ENCODE peak calls at places on chromosomes 16 and 17, in four cellular contexts. M is fibroblast of the aortic adventitia, Y is fibroblast of lung, F is fibroblast of villous mesenchyme. D is an unnamed sample.

GRCh38 chr16:48617104-48617503 is 7.1 kb upstream of the N4BP1 start:
- DNase-seq in F (no peak), M (no peak), Y (no peak), D (no peak)

GRCh38 chr17:79695293-79696158 is 35.2 kb upstream of the ENPP7 start:
- DNase-seq in Y (peak; percentile 40), F (no peak), M (peak; percentile 77), D (peak; percentile 58)

GRCh38 chr16:27498426-27498825 is 51.3 kb downstream of the GTF3C1 start:
- DNase-seq in Y (no peak), F (no peak), M (no peak), D (no peak)

GRCh38 chr17:33968350-33969044 is 286.6 kb upstream of the CCL2 start:
- DNase-seq in Y (no peak), M (no peak), F (no peak), D (no peak)

GRCh38 chr17:74677558-74678466 is 34.9 kb downstream of the CD300LF start:
- DNase-seq in F (peak; percentile 36), M (peak; percentile 21), Y (peak; percentile 15), D (peak; percentile 34)

GRCh38 chr16:75922250-75922649 is 196.0 kb upstream of the CPHXL start:
- DNase-seq in F (no peak), M (no peak), Y (no peak), D (no peak)

GRCh38 chr16:47779201-47780016 is 318.3 kb downstream of the PHKB start:
- DNase-seq in M (peak; percentile 19), Y (peak; percentile 5), F (peak; percentile 42), D (peak; percentile 78)

GRCh38 chr16:31696968-31697743 is 169.5 kb downstream of the AHSP start:
- DNase-seq in Y (peak; percentile 43), M (peak; percentile 40), F (peak; percentile 62), D (peak; percentile 66)

GRCh38 chr17:59492091-59492451 is 73.3 kb upstream of the DHX40 start:
- DNase-seq in Y (no peak), F (no peak), M (no peak), D (no peak)

GRCh38 chr16:88747588-88748301 is 37.3 kb downstream of the PIEZO1 start:
- DNase-seq in M (no peak), F (no peak), Y (no peak), D (peak; percentile 32)

GRCh38 chr16:13186813-13187212 is 285.4 kb downstream of the SHISA9 start:
- DNase-seq in F (no peak), M (no peak), Y (no peak), D (no peak)

GRCh38 chr17:72399608-72400487 is 279.0 kb downstream of the SOX9 start:
- DNase-seq in F (no peak), Y (no peak), M (no peak), D (no peak)

GRCh38 chr17:79670537-79671386 is 59.9 kb upstream of the RBFOX3 start:
- DNase-seq in Y (no peak), F (no peak), M (no peak), D (no peak)

GRCh38 chr16:85888405-85889331 is 10.3 kb upstream of the IRF8 start:
- DNase-seq in F (peak; percentile 47), M (peak; percentile 47), Y (peak; percentile 22), D (peak; percentile 90)

GRCh38 chr16:68227850-68228553 is 7.9 kb downstream of the ESRP2 start:
- DNase-seq in M (no peak), F (no peak), Y (no peak), D (no peak)

GRCh38 chr17:41008811-41009210 is at the start of gene KRTAP3-1:
- DNase-seq in M (no peak), F (no peak), Y (no peak), D (no peak)

GRCh38 chr16:25371342-25371741 is 113.7 kb upstream of the ZKSCAN2 start:
- DNase-seq in M (no peak), F (no peak), Y (no peak), D (no peak)

GRCh38 chr16:89540557-89540956 is 19.9 kb upstream of the RPL13 start:
- DNase-seq in M (no peak), Y (no peak), F (no peak), D (no peak)

GRCh38 chr16:23249830-23250229 is 52.3 kb upstream of the SCNN1B start:
- DNase-seq in F (no peak), M (no peak), Y (no peak), D (no peak)

GRCh38 chr17:13671771-13672170 is 70.0 kb upstream of the HS3ST3A1 start:
- DNase-seq in F (no peak), Y (no peak), M (no peak), D (no peak)

GRCh38 chr16:20887207-20887606 is 13.0 kb downstream of the DCUN1D3 start:
- DNase-seq in F (no peak), M (no peak), Y (no peak), D (no peak)

GRCh38 chr16:77834600-77834963 is 46.2 kb downstream of the VAT1L start:
- DNase-seq in Y (peak; percentile 48), F (peak; percentile 91), M (peak; percentile 96), D (peak; percentile 74)

GRCh38 chr16:50685456-50686058 is 4.4 kb upstream of the SNX20 start:
- DNase-seq in F (no peak), M (no peak), Y (no peak), D (no peak)

GRCh38 chr17:61399131-61400057 is at the start of gene TBX2:
- DNase-seq in M (peak; percentile 94), F (peak; percentile 99), Y (peak; percentile 99), D (peak; percentile 86)

GRCh38 chr16:88830783-88831182 is 19.1 kb upstream of the APRT start:
- DNase-seq in M (no peak), F (no peak), Y (no peak), D (no peak)

GRCh38 chr17:27797390-27798091 is 2.8 kb downstream of the NOS2 start:
- DNase-seq in Y (no peak), M (no peak), F (no peak), D (no peak)

GRCh38 chr17:79800325-79801155 is 3.7 kb upstream of the CBX8 start:
- DNase-seq in F (peak; percentile 39), M (peak; percentile 45), Y (peak; percentile 57), D (peak; percentile 54)

GRCh38 chr17:45339646-45340605 is 23.1 kb upstream of the MAP3K14 start:
- DNase-seq in F (no peak), M (no peak), Y (no peak), D (no peak)

DNA sequence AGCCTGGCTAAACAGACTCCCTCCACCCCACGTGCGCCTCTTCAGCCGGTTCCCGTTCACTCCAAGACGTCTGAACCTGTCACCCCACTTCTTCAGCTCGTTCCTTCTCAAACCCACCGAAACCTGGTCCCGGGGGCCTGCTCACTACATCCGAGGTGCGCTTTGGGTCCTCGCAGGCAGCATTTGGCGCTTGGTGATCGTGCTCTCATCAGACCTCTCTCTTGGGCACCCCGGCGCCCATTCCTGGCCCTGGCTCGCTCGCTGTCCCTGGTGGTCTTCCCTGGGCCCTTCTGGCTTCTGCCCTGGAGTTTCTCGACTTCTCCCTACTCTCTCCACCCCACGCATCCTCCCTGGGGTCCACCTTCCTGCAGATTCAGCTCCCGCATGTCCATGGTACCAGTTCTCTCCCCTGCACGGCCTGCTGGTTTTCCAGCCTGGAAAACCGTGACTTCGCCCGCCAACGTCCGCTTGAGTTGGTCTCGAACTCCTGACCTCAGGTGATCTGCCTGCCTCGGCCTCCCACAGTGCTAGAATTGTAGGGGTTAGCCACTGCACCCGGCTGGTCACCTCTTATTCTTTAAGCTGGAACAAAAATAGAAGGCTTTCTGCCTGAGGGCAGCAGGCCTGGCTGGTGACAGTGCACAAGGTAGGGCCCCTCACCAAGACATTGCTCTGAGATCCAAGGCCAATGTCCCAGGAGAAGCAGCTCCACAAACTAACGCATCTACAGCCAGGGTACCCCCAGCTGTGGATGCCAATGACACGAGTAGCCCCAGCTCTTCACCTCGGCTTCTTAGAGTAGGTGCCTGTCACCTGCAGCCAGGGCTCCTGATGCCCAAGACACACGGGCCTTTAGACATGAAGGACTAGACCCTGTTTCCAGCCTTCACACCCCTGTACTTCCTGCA is 1.0 kb upstream of the MEAK7 start:
- DNase-seq in F (no peak), M (no peak), Y (no peak), D (no peak)
- H3K4me3 ChIP-seq in F (peak overlapping the region; percentile 96), M (peak overlapping the region; percentile 64), Y (peak overlapping the region; percentile 90), D (peak overlapping the region; percentile 94)

DNA sequence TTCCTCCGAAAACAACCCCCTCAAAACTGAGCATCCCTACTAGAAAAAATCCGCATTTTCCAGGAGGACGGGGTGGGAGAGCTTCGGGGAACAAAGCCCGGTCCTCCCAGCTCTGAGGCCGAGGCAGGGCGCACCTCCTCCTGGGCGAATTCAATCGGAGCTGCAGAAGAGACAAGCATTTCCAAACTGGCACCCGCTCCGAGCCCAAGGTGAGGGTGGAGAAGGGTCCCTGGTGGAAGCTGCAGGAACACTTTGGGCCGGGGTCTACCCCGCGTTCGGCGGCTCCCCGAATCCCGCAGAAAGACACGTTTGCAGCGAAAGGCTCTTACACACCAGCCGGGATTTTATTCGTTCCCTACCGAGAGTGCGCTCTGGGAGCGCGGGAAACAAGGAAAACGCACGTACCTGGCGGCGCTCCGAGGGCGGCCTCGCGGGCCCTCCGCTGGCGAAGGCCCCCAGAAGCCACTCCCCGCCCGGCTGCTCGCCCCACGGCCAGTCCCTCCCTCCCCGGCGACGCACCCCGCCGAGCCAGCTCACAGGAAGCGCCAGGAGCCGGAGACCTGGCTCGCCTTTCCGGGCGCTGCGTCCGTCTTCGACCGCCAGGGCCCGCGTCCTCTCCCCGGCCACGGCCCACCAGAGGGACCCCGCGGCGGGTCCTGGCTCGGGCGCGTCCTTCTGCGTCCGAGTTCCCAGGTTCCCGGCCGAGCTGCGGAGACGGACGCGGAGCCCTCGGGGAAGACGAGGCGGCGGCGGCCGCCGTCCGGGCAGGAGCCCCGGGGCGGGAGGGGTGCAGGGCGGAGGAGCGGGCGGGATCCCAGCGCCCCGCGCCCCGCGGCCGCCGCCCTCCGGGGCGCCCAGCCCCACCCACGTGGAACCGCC is 49.8 kb upstream of the BAHCC1 start:
- DNase-seq in M (peak; percentile 88), Y (peak; percentile 87), F (peak; percentile 90), D (peak; percentile 92)
- TF ChIP-seq CTCF in M (peak; percentile 36), Y (no peak), F (peak; percentile 40), D (no peak)

DNA sequence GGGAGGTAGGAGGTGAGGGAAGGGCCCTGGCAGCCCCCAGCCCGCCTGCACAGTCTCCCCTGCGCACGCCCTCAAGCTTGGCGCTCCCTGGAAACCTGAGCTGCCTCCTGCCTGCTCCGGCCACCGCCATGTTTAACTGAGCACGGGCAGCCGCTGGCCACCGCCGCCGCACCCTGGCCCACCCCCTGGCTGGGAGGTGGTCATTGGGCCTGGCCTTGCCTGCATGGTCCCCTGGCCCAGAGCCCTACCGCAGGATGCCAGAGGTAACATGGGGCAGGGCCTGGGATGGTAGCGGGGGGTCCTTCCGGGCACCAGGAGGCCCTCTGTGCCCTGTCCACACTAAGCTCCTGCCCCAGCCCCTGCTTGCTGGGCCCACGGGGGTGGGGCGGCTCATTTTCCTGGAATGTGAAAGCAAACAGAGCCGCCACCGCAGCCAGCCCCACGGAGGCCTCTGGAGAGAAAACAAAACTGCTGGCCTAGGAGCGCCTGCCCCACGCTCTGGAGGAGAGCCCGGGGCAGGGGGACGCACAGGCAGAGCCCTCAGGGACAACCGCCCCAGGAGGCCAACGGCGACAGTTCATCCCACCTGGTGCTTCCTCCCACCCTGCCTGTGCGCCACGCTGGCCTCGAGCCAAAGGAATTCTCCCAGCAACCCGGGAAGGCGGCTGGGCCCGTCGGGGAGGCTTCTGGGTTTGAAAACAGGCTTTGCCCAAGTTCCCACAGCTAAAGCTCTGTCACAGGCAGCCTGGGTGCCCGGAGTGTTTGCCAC is 8.9 kb downstream of the NHERF2 start:
- DNase-seq in F (peak; percentile 92), Y (peak; percentile 85), M (peak; percentile 78), D (peak; percentile 65)
- H3K4me3 ChIP-seq in F (peak overlapping the region; percentile 27), Y (peak overlapping the region; percentile 40), M (peak overlapping the region; percentile 17), D (no peak overlapping the region)

GRCh38 chr17:7394452-7395191 is at the start of gene PLSCR3:
- DNase-seq in M (peak; percentile 81), Y (peak; percentile 79), F (peak; percentile 87), D (peak; percentile 87)

GRCh38 chr17:7396147-7396546 is 1.8 kb upstream of the PLSCR3 start:
- DNase-seq in M (no peak), F (no peak), Y (no peak), D (no peak)

GRCh38 chr17:7392696-7393612 is 1.4 kb downstream of the PLSCR3 start:
- DNase-seq in F (no peak), Y (no peak), M (no peak), D (no peak)

GRCh38 chr17:7391307-7391706 is 3.0 kb downstream of the PLSCR3 start:
- DNase-seq in Y (no peak), F (no peak), M (no peak), D (no peak)

GRCh38 chr17:7393613-7394451 is 493 bp downstream of the PLSCR3 start:
- DNase-seq in M (no peak), Y (no peak), F (no peak), D (no peak)
- TF ChIP-seq CTCF in M (peak; percentile 10), Y (peak; percentile 5), F (peak; percentile 5), D (no peak)

D was measured in fibroblast of pulmonary artery.